ENCODE peak calls at places on chromosome X, in five cellular contexts. K is AG09309, A is endodermal cell, R is cardiac fibroblast, L is AG04450. Y is an unnamed sample.

GRCh38 chrX:106170318-106170717 is 2.2 kb downstream of the PWWP3B start:
- DNase-seq in K (no peak), A (no peak), R (peak), L (no peak), Y (no peak)

GRCh38 chrX:110059410-110059809 is 56.5 kb downstream of the TMEM164 start:
- DNase-seq in K (no peak), A (no peak), R (no peak), L (no peak), Y (no peak)

GRCh38 chrX:102154900-102155805 is 624 bp downstream of the BEX5 start:
- DNase-seq in K (no peak), A (no peak), R (no peak), L (no peak), Y (no peak)

GRCh38 chrX:16892504-16893362 is 22.6 kb upstream of the RBBP7 start:
- DNase-seq in K (peak), A (peak), R (peak), L (peak), Y (no peak)

GRCh38 chrX:118239471-118239870 is 106.4 kb upstream of the WDR44 start:
- DNase-seq in K (no peak), A (no peak), R (peak), L (no peak), Y (no peak)

GRCh38 chrX:104343408-104344129 is 88.8 kb upstream of the ESX1 start:
- DNase-seq in K (peak), A (peak), R (peak), L (no peak), Y (no peak)

GRCh38 chrX:96713303-96713702 is 28.7 kb downstream of the DIAPH2 start:
- DNase-seq in K (no peak), A (no peak), R (no peak), L (no peak), Y (no peak)

GRCh38 chrX:20205927-20206708 is 60.6 kb downstream of the RPS6KA3 start:
- DNase-seq in K (no peak), A (no peak), R (no peak), L (no peak), Y (no peak)

GRCh38 chrX:45765281-45765680 is 564.6 kb upstream of the DIPK2B start:
- DNase-seq in K (no peak), A (no peak), R (peak), L (no peak), Y (no peak)

GRCh38 chrX:37783284-37783683 is 3.4 kb downstream of the CYBB start:
- DNase-seq in K (no peak), A (no peak), R (no peak), L (no peak), Y (no peak)
- H3K4me3 ChIP-seq in K (no peak), A (no peak), R (no peak), L (no peak), Y (no peak)

GRCh38 chrX:137424679-137425078 is 141.2 kb upstream of the ZIC3 start:
- DNase-seq in K (no peak), A (peak), R (no peak), L (no peak), Y (no peak)
- H3K4me3 ChIP-seq in K (no peak), A (peak), R (no peak), L (no peak), Y (no peak)

GRCh38 chrX:68684919-68685304 is 37.4 kb downstream of the STARD8 start:
- DNase-seq in K (no peak), A (no peak), R (no peak), L (no peak), Y (no peak)

GRCh38 chrX:68684291-68684918 is 36.9 kb downstream of the STARD8 start:
- DNase-seq in K (no peak), A (no peak), R (no peak), L (no peak), Y (no peak)

GRCh38 chrX:68685722-68686683 is 38.5 kb downstream of the STARD8 start:
- DNase-seq in K (no peak), A (peak), R (peak), L (peak), Y (no peak)

GRCh38 chrX:68683580-68683979 is 36.1 kb downstream of the STARD8 start:
- DNase-seq in K (no peak), A (no peak), R (no peak), L (no peak), Y (no peak)

DNA sequence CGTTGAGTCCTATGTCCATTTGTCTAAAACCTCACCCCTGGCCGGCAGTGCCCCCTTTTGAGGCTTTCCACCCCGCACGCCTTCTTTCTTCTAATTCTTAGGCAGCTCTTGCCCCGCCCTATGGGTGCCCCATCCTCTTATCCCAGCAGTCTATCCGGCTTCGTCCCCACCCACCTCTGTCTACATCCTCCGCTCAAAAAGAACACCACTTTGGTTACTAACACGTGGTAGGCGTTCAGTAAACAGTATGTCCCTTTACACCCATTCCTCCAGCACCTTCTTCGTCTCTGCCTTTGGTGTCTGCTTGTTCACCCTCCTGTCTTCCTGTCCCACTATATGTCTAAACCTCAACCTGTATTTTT is 39.2 kb downstream of the STARD8 start:
- DNase-seq in K (no peak), A (no peak), R (peak), L (no peak), Y (no peak)
- H3K4me3 ChIP-seq in K (no peak), A (no peak), R (peak), L (peak), Y (peak)

GRCh38 chrX:78747471-78747870 is at the start of gene LPAR4:
- DNase-seq in K (no peak), A (peak), R (peak), L (no peak), Y (no peak)
- H3K4me3 ChIP-seq in K (no peak), A (peak), R (peak), L (no peak), Y (no peak)

DNA sequence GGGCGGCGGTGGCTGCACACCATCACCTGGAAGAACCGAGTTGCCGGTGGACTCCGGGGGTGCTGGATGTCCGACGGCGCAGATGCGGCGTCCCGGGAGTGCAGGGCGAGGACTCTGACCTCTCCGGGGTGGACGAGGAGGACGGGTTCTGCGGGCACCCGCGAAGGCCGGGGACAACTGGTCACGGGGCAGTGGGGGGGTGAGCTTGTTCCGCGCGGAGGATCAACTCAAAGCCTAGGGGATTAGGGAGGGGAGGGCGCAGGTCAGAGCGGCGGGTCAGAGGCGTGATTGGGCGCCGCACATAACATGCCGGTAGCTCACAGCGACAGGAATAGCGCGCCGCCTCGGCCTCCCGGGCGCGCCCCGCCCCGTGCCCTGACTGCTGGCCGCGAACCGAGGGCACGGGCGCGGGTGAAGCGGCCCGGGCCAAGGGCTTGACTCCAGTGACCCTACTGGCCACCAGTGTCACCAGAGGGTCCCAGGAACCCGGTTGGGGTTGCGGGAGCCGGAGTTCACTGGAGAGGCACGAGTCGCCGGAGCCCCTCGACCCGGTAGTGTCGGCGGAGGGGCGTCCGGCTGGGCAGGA is at the start of gene KLHL34:
- DNase-seq in K (no peak), A (no peak), R (no peak), L (no peak), Y (no peak)
- H3K4me3 ChIP-seq in K (no peak), A (no peak), R (peak), L (no peak), Y (peak)

GRCh38 chrX:121755541-121755940 is 708.1 kb downstream of the GLUD2 start:
- DNase-seq in K (no peak), A (no peak), R (peak), L (no peak), Y (no peak)
- H3K4me3 ChIP-seq in K (no peak), A (no peak), R (no peak), L (no peak), Y (no peak)

DNA sequence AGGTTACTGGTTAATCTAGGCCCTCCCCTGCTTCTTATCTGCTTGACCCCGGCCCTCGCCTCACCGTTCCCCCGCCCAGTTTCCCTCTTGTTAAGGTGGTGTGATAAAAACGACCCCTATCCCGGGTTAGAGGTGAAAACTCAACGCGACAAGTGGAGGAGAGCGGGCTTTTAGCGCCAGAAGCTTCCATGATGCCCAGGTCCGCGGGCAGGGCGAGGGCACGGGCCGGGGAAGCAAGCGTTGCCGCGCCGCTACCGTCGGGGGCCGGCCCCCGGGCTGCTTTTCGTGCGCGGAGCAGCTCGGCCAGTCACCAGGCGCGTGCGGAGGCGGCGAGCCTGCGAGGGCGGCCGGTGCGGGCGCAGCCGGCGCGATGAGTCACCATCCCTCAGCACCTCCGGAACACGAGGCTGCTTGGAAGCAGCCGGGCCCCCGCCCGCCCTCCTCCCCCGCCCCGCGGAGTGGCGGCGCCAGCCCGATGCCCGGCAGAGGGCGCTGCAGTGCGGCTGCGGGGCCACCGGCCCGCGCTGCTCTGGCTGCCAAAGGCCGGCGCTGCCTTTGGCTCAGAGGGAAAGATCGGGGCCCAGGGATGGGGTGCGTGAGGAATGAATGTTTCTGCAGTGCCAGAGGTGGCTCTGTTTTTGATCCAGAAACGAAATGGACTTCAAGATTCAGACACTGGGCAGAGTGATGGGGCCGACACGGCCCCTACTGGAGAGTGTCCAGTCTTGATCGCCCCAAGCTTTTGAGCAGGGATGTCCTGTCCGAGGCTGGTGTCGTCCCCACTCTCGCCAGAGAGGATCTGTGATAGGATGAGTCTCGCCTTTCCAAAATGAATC is 107.8 kb downstream of the NHSL2 start:
- DNase-seq in K (peak), A (peak), R (peak), L (peak), Y (no peak)
- H3K4me3 ChIP-seq in K (peak), A (no peak), R (no peak), L (peak), Y (no peak)

Y was measured in keratinocyte.